ENCODE peak calls at places on chromosomes 3 and 15, in eight cellular contexts. F is neural crest cell; P is kidney epithelial cell; I is T-cell; A is GM12865; E is activated CD8-positive, alpha-beta memory T cell treated with anti-CD3 and anti-CD28 coated beads, Interleukin-2, amount 10 ng/mL, durations not matched to agents 7 days and 5 days; G is SHP77; C is NCI-H345. V is an unnamed sample.

GRCh38 chr15:59532770-59533379 is 78.7 kb upstream of the GCNT3 start:
- DNase-seq in F (peak; percentile 11), P (peak; percentile 10), I (no peak), A (peak; percentile 82), E (peak; percentile 50), G (peak; percentile 7), C (peak; percentile 44), V (peak; percentile 30)

GRCh38 chr3:44041726-44042125 is 200.0 kb upstream of the TOPAZ1 start:
- DNase-seq in F (no peak), P (no peak), I (no peak), A (peak; percentile 65), E (no peak), G (no peak), C (no peak), V (no peak)

GRCh38 chr3:10837849-10838248 is 21.8 kb downstream of the SLC6A11 start:
- DNase-seq in F (no peak), P (no peak), I (no peak), A (no peak), E (no peak), G (no peak), C (no peak), V (no peak)

GRCh38 chr15:31342781-31343626 is 16.4 kb downstream of the KLF13 start:
- DNase-seq in F (no peak), P (no peak), I (no peak), A (no peak), E (peak; percentile 65), G (no peak), C (no peak), V (no peak)

GRCh38 chr3:49925485-49925884 is 4.1 kb downstream of the MON1A start:
- DNase-seq in F (no peak), P (no peak), I (no peak), A (no peak), E (no peak), G (no peak), C (no peak), V (no peak)

GRCh38 chr3:117736851-117737250 is 1027.3 kb downstream of the TUSC7 start:
- DNase-seq in F (no peak), P (no peak), I (no peak), A (no peak), E (no peak), G (no peak), C (no peak), V (no peak)

GRCh38 chr3:106510206-106510605 is 641.4 kb upstream of the CBLB start:
- DNase-seq in F (no peak), P (no peak), I (no peak), A (no peak), E (no peak), G (no peak), C (no peak), V (no peak)

GRCh38 chr3:134852893-134853351 is 57.9 kb downstream of the EPHB1 start:
- DNase-seq in F (no peak), P (no peak), I (no peak), A (peak; percentile 83), E (no peak), G (no peak), C (no peak), V (no peak)

GRCh38 chr15:41979493-41980266 is 7.3 kb upstream of the EHD4 start:
- DNase-seq in F (no peak), P (no peak), I (no peak), A (no peak), E (no peak), G (no peak), C (no peak), V (no peak)

GRCh38 chr3:65342084-65342683 is 654.4 kb upstream of the ADAMTS9 start:
- DNase-seq in F (peak; percentile 56), P (no peak), I (no peak), A (peak; percentile 60), E (no peak), G (peak; percentile 16), C (no peak), V (no peak)

GRCh38 chr3:24829011-24829581 is 334.4 kb upstream of the THRB start:
- DNase-seq in F (peak; percentile 54), P (no peak), I (no peak), A (no peak), E (no peak), G (no peak), C (no peak), V (peak; percentile 53)

GRCh38 chr3:24416224-24416623 is 78.4 kb downstream of the THRB start:
- DNase-seq in F (no peak), P (no peak), I (no peak), A (no peak), E (no peak), G (no peak), C (no peak), V (no peak)

GRCh38 chr15:64574220-64574994 is 114.0 kb downstream of the ZNF609 start:
- DNase-seq in F (no peak), P (no peak), I (no peak), A (no peak), E (no peak), G (no peak), C (no peak), V (no peak)

GRCh38 chr3:139534444-139534812 is 5.1 kb downstream of the RBP1 start:
- DNase-seq in F (no peak), P (peak; percentile 84), I (no peak), A (peak; percentile 61), E (no peak), G (no peak), C (peak; percentile 78), V (peak; percentile 98)

GRCh38 chr3:131110087-131110486 is 83.4 kb downstream of the NEK11 start:
- DNase-seq in F (no peak), P (peak; percentile 68), I (no peak), A (no peak), E (no peak), G (no peak), C (no peak), V (no peak)

GRCh38 chr3:99836681-99837080 is 19.0 kb downstream of the CMSS1 start:
- DNase-seq in F (no peak), P (no peak), I (no peak), A (no peak), E (no peak), G (no peak), C (no peak), V (no peak)

GRCh38 chr15:88535100-88535499 is 11.4 kb downstream of the DET1 start:
- DNase-seq in F (no peak), P (no peak), I (no peak), A (no peak), E (no peak), G (no peak), C (no peak), V (no peak)

GRCh38 chr15:101258238-101259144 is 6.6 kb upstream of the CHSY1 start:
- DNase-seq in F (peak; percentile 48), P (no peak), I (peak; percentile 36), A (peak; percentile 80), E (peak; percentile 69), G (peak; percentile 20), C (peak; percentile 58), V (peak; percentile 68)

GRCh38 chr3:58151637-58152036 is 59.1 kb downstream of the DNASE1L3 start:
- DNase-seq in F (no peak), P (no peak), I (no peak), A (no peak), E (no peak), G (no peak), C (no peak), V (no peak)

GRCh38 chr15:51193979-51194378 is 99.3 kb upstream of the TNFAIP8L3 start:
- DNase-seq in F (no peak), P (no peak), I (no peak), A (no peak), E (no peak), G (no peak), C (no peak), V (no peak)

GRCh38 chr15:86183765-86184491 is 104.3 kb downstream of the AGBL1 start:
- DNase-seq in F (no peak), P (no peak), I (no peak), A (no peak), E (no peak), G (no peak), C (no peak), V (no peak)

GRCh38 chr15:42921049-42921731 is 612 bp upstream of the TTBK2 start:
- DNase-seq in F (peak; percentile 5), P (no peak), I (peak; percentile 29), A (peak; percentile 35), E (peak; percentile 74), G (no peak), C (no peak), V (no peak)

GRCh38 chr3:177335728-177336127 is 138.4 kb upstream of the TBL1XR1 start:
- DNase-seq in F (no peak), P (no peak), I (no peak), A (no peak), E (no peak), G (no peak), C (no peak), V (no peak)

GRCh38 chr3:1616715-1617114 is 482.0 kb upstream of the CNTN4 start:
- DNase-seq in F (no peak), P (no peak), I (no peak), A (no peak), E (no peak), G (peak; percentile 69), C (no peak), V (no peak)

GRCh38 chr3:161412117-161412516 is 40.8 kb upstream of the SPTSSB start:
- DNase-seq in F (no peak), P (no peak), I (no peak), A (no peak), E (no peak), G (no peak), C (no peak), V (no peak)

GRCh38 chr3:66423791-66424190 is 77.0 kb downstream of the LRIG1 start:
- DNase-seq in F (no peak), P (no peak), I (no peak), A (no peak), E (no peak), G (no peak), C (no peak), V (no peak)

GRCh38 chr3:136305879-136306278 is 55.7 kb downstream of the PCCB start:
- DNase-seq in F (no peak), P (no peak), I (no peak), A (peak; percentile 30), E (no peak), G (peak; percentile 16), C (no peak), V (peak; percentile 4)

GRCh38 chr15:79257454-79257853 is 25.1 kb upstream of the ANKRD34C start:
- DNase-seq in F (no peak), P (no peak), I (no peak), A (no peak), E (no peak), G (no peak), C (no peak), V (no peak)

GRCh38 chr3:192866804-192867203 is 50.9 kb downstream of the MB21D2 start:
- DNase-seq in F (no peak), P (no peak), I (no peak), A (no peak), E (no peak), G (no peak), C (no peak), V (no peak)

V was measured in COR-L47.